ENCODE peak calls at places on chromosome 1, in nine cellular contexts. M is dorsolateral prefrontal cortex, X is cardiac fibroblast, L is astrocyte of the spinal cord, W is coronary artery, T is neural crest cell, P is breast epithelium, G is IMR-90, J is heart right ventricle. S is an unnamed sample.

GRCh38 chr1:166086113-166086908 is 80.5 kb downstream of the FAM78B start:
- DNase-seq in G (no peak), L (no peak), T (no peak), J (no peak), W (peak), M (no peak), P (no peak), X (no peak), S (no peak)

GRCh38 chr1:62420214-62420613 is 16.6 kb upstream of the USP1 start:
- DNase-seq in L (no peak), W (no peak), J (no peak), M (no peak), G (no peak), T (no peak), X (no peak), P (no peak), S (no peak)

GRCh38 chr1:158496379-158496778 is 24.4 kb downstream of the OR10R2 start:
- DNase-seq in J (no peak), G (no peak), T (no peak), P (no peak), X (peak), M (no peak), L (no peak), W (no peak), S (no peak)

GRCh38 chr1:31005617-31006166 is 59.8 kb downstream of the PUM1 start:
- DNase-seq in T (no peak), W (no peak), J (no peak), P (no peak), G (no peak), L (no peak), M (no peak), X (no peak), S (no peak)

GRCh38 chr1:45802343-45803298 is 791 bp upstream of the MAST2 start:
- DNase-seq in P (peak), G (peak), T (peak), M (peak), X (peak), J (peak), L (peak), W (peak), S (peak)

GRCh38 chr1:17686258-17686657 is 68.9 kb upstream of the ACTL8 start:
- DNase-seq in M (peak), G (no peak), X (no peak), W (no peak), L (no peak), T (no peak), J (no peak), P (no peak), S (no peak)

GRCh38 chr1:201260648-201261311 is 22.5 kb upstream of the PKP1 start:
- DNase-seq in M (no peak), J (no peak), L (no peak), W (no peak), G (no peak), P (no peak), X (no peak), T (no peak), S (no peak)

GRCh38 chr1:246107516-246108277 is 399.4 kb downstream of the SMYD3 start:
- DNase-seq in G (peak), W (no peak), T (no peak), L (peak), X (peak), M (no peak), J (no peak), P (no peak), S (no peak)

GRCh38 chr1:115411388-115412063 is 73.5 kb upstream of the NGF start:
- DNase-seq in G (peak), W (no peak), M (no peak), L (peak), J (no peak), T (no peak), X (peak), P (no peak), S (no peak)

GRCh38 chr1:243956448-243956847 is 94.6 kb upstream of the ZBTB18 start:
- DNase-seq in W (no peak), G (peak), T (no peak), P (no peak), L (no peak), M (no peak), X (no peak), J (no peak), S (no peak)

GRCh38 chr1:51088474-51088873 is 13.6 kb upstream of the C1orf185 start:
- DNase-seq in G (no peak), L (no peak), X (peak), J (no peak), W (no peak), M (no peak), T (no peak), P (no peak), S (no peak)

GRCh38 chr1:51086496-51087271 is 15.3 kb upstream of the C1orf185 start:
- DNase-seq in G (no peak), M (no peak), P (no peak), T (no peak), X (no peak), W (no peak), J (no peak), L (no peak), S (no peak)
- TF ChIP-seq CTCF in G (no peak), M (no peak), P (no peak), T (no peak), X (no peak), W (no peak), J (no peak), L (no peak), S (no peak)

DNA sequence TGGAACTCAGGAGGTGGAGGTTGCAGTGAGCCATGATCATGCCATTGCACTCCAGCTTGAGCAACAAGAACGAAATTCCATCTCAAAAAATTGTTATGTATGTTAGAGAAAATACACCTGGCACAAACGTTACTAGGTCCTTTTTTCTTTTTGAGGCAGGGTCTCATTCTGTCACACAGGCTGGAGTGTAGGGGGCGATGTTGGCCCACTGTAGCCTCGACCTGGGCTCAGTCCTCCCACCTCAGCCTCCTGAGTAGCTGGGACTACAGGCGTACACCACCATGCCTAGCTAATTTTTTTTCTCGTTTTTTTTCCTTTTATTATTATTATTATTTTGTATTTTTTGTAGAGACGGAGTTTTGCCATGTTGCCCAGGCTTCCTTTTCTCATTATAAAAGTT is 4.4 kb downstream of the HAX1 start:
- DNase-seq in P (no peak), M (no peak), J (no peak), X (no peak), G (no peak), W (no peak), L (no peak), T (no peak), S (no peak)
- TF ChIP-seq CTCF in P (no peak), M (no peak), J (peak), X (peak), G (peak), W (no peak), L (peak), T (peak), S (peak)

GRCh38 chr1:156122519-156123355 is 8.2 kb downstream of the LMNA start:
- DNase-seq in G (peak), L (peak), W (peak), J (peak), P (peak), X (peak), M (peak), T (no peak), S (no peak)
- TF ChIP-seq CTCF in G (no peak), L (no peak), W (no peak), J (no peak), P (no peak), X (no peak), M (no peak), T (no peak), S (no peak)

DNA sequence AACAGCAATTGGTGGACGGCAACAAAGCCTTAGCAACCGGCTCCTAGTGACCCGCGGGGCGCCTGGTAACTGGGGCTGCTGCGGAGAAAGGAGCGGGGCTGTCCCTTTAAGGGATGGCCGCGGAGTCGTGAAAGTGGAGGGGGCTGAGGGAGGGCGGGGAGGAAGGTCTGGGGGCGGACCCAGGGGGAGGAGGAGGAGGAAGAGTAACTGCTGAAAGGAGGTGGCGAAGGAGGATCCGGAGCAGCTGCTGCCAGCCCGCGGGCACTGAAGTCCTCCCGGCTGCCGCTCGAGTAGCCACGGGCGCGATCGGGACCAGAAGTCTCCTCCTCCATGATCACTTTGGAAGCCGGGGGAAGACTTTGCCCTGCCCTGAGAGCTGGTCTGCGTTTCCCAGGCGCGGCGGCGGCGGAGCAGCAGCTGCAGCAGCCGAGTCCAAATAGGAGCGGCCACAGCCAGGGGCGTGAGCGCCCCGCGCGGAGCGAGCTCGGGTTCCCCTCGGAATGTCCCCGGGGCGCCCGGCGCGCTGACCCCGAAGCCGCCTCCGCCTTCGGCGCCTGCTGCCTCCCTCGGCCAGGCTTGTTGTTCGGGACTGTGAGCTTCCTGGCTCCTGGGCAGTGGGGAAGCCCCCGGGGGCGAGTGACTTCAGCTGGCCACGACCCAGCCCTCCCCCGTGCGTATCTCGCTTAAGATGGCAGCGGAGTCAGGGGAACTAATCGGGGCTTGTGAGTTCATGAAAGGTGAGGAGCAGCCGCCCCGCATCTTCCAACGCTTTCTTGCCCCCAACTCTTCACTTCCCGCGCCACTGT is at the start of gene CDC14A:
- DNase-seq in W (peak), G (peak), X (peak), P (peak), J (peak), T (peak), L (peak), M (peak), S (peak)
- TF ChIP-seq CTCF in W (no peak), G (no peak), X (no peak), P (no peak), J (no peak), T (no peak), L (no peak), M (no peak), S (no peak)